ENCODE peak calls at places on chromosomes 1 and 21, in ten cellular contexts. T, B, Y, I, R, C, P, O, F and G are unnamed samples.

GRCh38 chr1:211581521-211581920 is 2.6 kb upstream of the SLC30A1 start:
- DNase-seq in T (no peak), B (no peak), Y (no peak), I (no peak), R (no peak), C (no peak), P (no peak), O (no peak), F (no peak), G (no peak)

GRCh38 chr1:224528900-224529299 is 87.2 kb upstream of the CNIH3 start:
- DNase-seq in T (no peak), B (no peak), Y (no peak), I (peak; percentile 23), R (no peak), C (no peak), P (no peak), O (peak; percentile 89), F (no peak), G (no peak)

GRCh38 chr1:23791434-23792047 is 596 bp downstream of the LYPLA2 start:
- DNase-seq in T (no peak), B (no peak), Y (no peak), I (no peak), R (no peak), C (no peak), P (no peak), O (peak; percentile 16), F (no peak), G (no peak)

GRCh38 chr1:30263405-30263804 is 460.0 kb downstream of the MATN1 start:
- DNase-seq in T (no peak), B (no peak), Y (no peak), I (no peak), R (no peak), C (no peak), P (no peak), O (no peak), F (no peak), G (no peak)

GRCh38 chr1:191498318-191498717 is 659.9 kb upstream of the RGS18 start:
- DNase-seq in T (no peak), B (no peak), Y (no peak), I (no peak), R (no peak), C (no peak), P (no peak), O (peak; percentile 8), F (peak; percentile 14), G (no peak)

GRCh38 chr1:181135462-181135781 is 46.9 kb downstream of the IER5 start:
- DNase-seq in T (peak; percentile 50), B (no peak), Y (no peak), I (peak; percentile 72), R (no peak), C (no peak), P (peak; percentile 35), O (no peak), F (no peak), G (no peak)

GRCh38 chr1:22919341-22920025 is 53.2 kb downstream of the LACTBL1 start:
- DNase-seq in T (no peak), B (no peak), Y (no peak), I (no peak), R (no peak), C (no peak), P (no peak), O (no peak), F (no peak), G (no peak)

GRCh38 chr21:19810779-19811178 is 1187.4 kb upstream of the NCAM2 start:
- DNase-seq in T (no peak), B (no peak), Y (no peak), I (no peak), R (no peak), C (no peak), P (no peak), O (peak; percentile 17), F (no peak), G (no peak)

GRCh38 chr1:184002071-184002470 is 35.5 kb downstream of the COLGALT2 start:
- DNase-seq in T (no peak), B (no peak), Y (no peak), I (peak; percentile 34), R (peak; percentile 17), C (no peak), P (no peak), O (peak; percentile 80), F (peak; percentile 58), G (no peak)